ENCODE peak calls at places on chromosomes 12 and 14, in five cellular contexts. Q, F, Y, X and K are unnamed samples.

GRCh38 chr12:49874142-49874897 is 29.4 kb downstream of the FAIM2 start:
- DNase-seq in Q (no peak), F (peak; percentile 45), Y (no peak), X (no peak), K (peak; percentile 42)

GRCh38 chr14:76647699-76648298 is 113.5 kb upstream of the VASH1 start:
- DNase-seq in Q (peak; percentile 87), F (peak; percentile 73), Y (peak; percentile 44), X (peak; percentile 36), K (peak; percentile 75)

GRCh38 chr14:74469548-74470518 is 23.3 kb downstream of the NPC2 start:
- DNase-seq in Q (no peak), F (no peak), Y (no peak), X (no peak), K (peak; percentile 9)

GRCh38 chr12:5689773-5690172 is 255.3 kb downstream of the ANO2 start:
- DNase-seq in Q (peak; percentile 45), F (no peak), Y (no peak), X (no peak), K (peak; percentile 65)

GRCh38 chr14:51472881-51473280 is 178.8 kb upstream of the FRMD6 start:
- DNase-seq in Q (no peak), F (peak; percentile 53), Y (no peak), X (no peak), K (no peak)

GRCh38 chr12:29149691-29150382 is 759 bp downstream of the FAR2 start:
- DNase-seq in Q (no peak), F (no peak), Y (no peak), X (no peak), K (peak; percentile 82)

GRCh38 chr12:96908170-96908675 is 1.2 kb downstream of the NEDD1 start:
- DNase-seq in Q (no peak), F (no peak), Y (peak; percentile 16), X (no peak), K (no peak)

GRCh38 chr12:70982286-70982685 is 61.7 kb upstream of the PTPRR start:
- DNase-seq in Q (no peak), F (no peak), Y (no peak), X (peak; percentile 77), K (no peak)

GRCh38 chr14:92549853-92550244 is 36.3 kb downstream of the RIN3 start:
- DNase-seq in Q (no peak), F (no peak), Y (no peak), X (peak; percentile 46), K (no peak)

GRCh38 chr12:109387425-109388166 is 39.9 kb downstream of the MYO1H start:
- DNase-seq in Q (peak; percentile 82), F (peak; percentile 77), Y (peak; percentile 3), X (no peak), K (peak; percentile 65)

GRCh38 chr12:57004651-57005050 is 1.7 kb downstream of the ZBTB39 start:
- DNase-seq in Q (no peak), F (no peak), Y (no peak), X (no peak), K (no peak)

GRCh38 chr14:33938131-33938949 is 12.5 kb downstream of the EGLN3 start:
- DNase-seq in Q (no peak), F (no peak), Y (peak; percentile 45), X (no peak), K (peak; percentile 81)

GRCh38 chr14:54722791-54723432 is 156.0 kb downstream of the SAMD4A start:
- DNase-seq in Q (peak; percentile 82), F (peak; percentile 36), Y (peak; percentile 58), X (peak; percentile 29), K (no peak)

DNA sequence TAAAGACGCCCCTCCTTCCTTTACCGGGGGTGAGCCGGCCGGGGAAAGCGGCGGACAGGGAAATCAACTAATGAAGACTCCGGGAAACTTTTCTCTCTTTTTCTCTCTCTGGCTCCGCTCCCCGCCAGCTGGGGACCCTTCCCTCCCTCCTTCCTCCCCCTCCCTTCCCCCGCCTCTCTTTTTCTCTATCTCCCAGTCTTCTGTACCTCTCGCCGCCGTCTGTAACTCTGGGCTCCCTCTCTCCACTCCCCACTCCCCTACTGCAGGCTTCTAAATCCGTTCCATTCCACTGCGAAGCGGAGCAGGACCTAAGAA is 6.9 kb upstream of the HOXC11 start:
- DNase-seq in Q (no peak), F (no peak), Y (no peak), X (no peak), K (peak; percentile 83)
- H3K4me1 ChIP-seq in Q (peaks cover 11% of the 10 kb centered on the region), F (no peaks in the 10 kb centered on the region), Y (peaks cover 7% of the 10 kb centered on the region), X (no peaks in the 10 kb centered on the region), K (no peaks in the 10 kb centered on the region)

DNA sequence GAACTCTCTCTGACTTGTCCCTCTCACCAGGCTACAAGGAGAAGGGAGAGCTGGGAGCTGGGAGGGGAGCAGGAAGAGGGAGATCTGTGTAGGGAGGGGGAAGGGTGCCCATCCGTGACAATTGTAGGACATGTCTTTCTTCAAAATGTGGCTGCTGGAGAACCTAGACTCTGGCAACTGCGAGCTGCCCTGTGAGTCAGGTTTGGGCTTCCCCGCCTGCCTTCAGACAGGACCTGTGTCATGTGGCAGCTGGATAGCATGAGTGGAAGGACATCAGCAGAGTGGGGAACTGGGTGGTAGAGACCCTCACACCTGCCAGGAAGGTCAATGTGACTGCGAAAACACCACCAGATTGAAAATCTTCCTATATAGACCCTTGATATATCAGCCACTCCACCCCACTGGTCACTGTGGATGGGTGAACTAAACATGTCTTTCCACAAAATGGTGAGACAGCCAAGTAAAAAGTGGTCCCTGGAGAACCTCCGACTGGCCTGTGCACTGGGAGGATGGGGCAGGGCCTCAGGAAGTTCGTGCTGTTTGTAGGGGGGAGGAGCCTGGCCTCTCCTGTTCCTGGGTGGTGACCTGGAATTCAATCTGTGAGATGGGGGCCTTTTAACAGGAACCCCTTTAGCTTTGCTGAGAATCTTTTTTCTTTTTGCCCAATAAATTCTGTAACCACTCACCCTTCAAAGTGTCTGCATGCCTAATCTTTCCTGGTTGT is 62.2 kb upstream of the CAPRIN2 start:
- DNase-seq in Q (no peak), F (no peak), Y (no peak), X (no peak), K (peak; percentile 37)
- H3K4me3 ChIP-seq in Q (no peak overlapping the region), F (no peak overlapping the region), Y (no peak overlapping the region), X (no peak overlapping the region), K (no peak overlapping the region)

DNA sequence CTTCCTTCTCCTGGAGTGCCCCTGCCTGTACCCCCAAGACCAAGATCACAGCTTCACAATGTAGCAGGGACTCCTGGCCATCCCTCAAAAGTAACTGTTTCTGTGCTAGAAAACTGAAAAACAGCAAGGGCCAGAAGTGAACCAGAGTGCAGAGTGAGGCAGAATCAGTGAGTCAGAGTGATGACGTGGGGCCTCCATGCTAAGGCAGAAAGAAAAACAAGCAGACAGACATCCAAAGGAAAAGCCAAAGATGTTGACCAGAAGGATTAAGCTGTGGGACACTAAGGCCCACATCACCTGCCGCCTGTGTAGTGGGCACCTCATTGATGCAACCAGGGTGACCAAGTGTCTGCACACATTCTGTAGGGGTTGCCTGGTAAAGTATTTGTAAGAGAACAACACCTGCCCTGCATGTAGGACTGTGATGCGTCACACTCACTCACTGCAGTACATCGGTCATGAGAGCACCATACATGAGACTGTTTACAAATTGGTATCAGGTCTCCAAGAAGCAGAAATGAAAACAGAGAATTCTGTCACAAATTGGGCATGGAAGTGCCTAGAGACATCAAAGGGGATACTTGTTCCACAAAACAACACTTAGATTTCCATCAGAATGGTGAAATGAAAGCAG is 51.2 kb downstream of the ARMH4 start:
- DNase-seq in Q (no peak), F (peak; percentile 52), Y (peak; percentile 11), X (peak; percentile 75), K (no peak)
- H3K9ac ChIP-seq in Q (no peak overlapping the region), F (no peak overlapping the region), Y (no peak overlapping the region), X (peak overlapping the region; percentile 40), K (no peak overlapping the region)

GRCh38 chr12:46361667-46362034 is 10.9 kb downstream of the SLC38A2 start:
- DNase-seq in Q (no peak), F (no peak), Y (no peak), X (no peak), K (no peak)
- H3K4me1 ChIP-seq in Q (no peaks in the 10 kb centered on the region), F (peaks cover 71% of the 10 kb centered on the region), Y (peaks cover 39% of the 10 kb centered on the region), X (peaks cover 12% of the 10 kb centered on the region), K (peaks cover 5% of the 10 kb centered on the region)

GRCh38 chr12:77328326-77328725 is 263.0 kb upstream of the E2F7 start:
- DNase-seq in Q (no peak), F (no peak), Y (peak; percentile 44), X (no peak), K (no peak)

GRCh38 chr12:77324416-77324762 is 259.0 kb upstream of the E2F7 start:
- DNase-seq in Q (no peak), F (no peak), Y (no peak), X (peak; percentile 6), K (no peak)

GRCh38 chr12:77325505-77325904 is 260.1 kb upstream of the E2F7 start:
- DNase-seq in Q (no peak), F (peak; percentile 33), Y (no peak), X (no peak), K (peak; percentile 80)

GRCh38 chr12:77324763-77325468 is 259.5 kb upstream of the E2F7 start:
- DNase-seq in Q (no peak), F (peak; percentile 95), Y (peak; percentile 71), X (peak; percentile 58), K (peak; percentile 96)

GRCh38 chr12:77323778-77324415 is 258.5 kb upstream of the E2F7 start:
- DNase-seq in Q (no peak), F (no peak), Y (no peak), X (no peak), K (no peak)
- H3K4me3 ChIP-seq in Q (no peak overlapping the region), F (no peak overlapping the region), Y (no peak overlapping the region), X (no peak overlapping the region), K (no peak overlapping the region)

DNA sequence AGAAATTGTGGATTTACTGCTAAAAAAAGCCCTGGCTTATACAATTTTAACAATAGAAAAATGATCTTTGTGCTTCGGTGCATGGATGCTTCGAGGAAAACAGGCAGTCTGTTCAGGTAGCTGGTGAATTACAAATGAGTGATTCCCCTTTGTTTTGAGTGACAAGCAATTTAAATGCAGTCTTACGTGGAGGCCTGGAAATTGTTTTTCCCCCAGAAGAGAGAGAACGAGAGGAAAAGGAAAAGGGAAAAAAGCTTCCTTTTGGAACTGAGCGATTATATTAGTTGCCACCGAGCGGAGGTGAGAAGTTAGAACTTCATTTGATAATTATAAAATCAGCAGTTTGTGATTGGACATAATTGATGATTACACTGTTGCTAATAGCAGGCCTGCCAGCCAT is 117.8 kb downstream of the PHETA1 start:
- DNase-seq in Q (no peak), F (no peak), Y (no peak), X (no peak), K (no peak)
- H3K9ac ChIP-seq in Q (no peak overlapping the region), F (no peak overlapping the region), Y (no peak overlapping the region), X (no peak overlapping the region), K (no peak overlapping the region)

GRCh38 chr14:91032250-91032649 is 28.2 kb downstream of the RPS6KA5 start:
- DNase-seq in Q (no peak), F (no peak), Y (no peak), X (no peak), K (no peak)

GRCh38 chr14:91027556-91027955 is 32.9 kb downstream of the RPS6KA5 start:
- DNase-seq in Q (no peak), F (no peak), Y (no peak), X (no peak), K (no peak)

GRCh38 chr14:91029451-91030217 is 30.8 kb downstream of the RPS6KA5 start:
- DNase-seq in Q (no peak), F (no peak), Y (no peak), X (no peak), K (no peak)

GRCh38 chr14:91035855-91036254 is 24.6 kb downstream of the RPS6KA5 start:
- DNase-seq in Q (no peak), F (no peak), Y (no peak), X (no peak), K (no peak)

DNA sequence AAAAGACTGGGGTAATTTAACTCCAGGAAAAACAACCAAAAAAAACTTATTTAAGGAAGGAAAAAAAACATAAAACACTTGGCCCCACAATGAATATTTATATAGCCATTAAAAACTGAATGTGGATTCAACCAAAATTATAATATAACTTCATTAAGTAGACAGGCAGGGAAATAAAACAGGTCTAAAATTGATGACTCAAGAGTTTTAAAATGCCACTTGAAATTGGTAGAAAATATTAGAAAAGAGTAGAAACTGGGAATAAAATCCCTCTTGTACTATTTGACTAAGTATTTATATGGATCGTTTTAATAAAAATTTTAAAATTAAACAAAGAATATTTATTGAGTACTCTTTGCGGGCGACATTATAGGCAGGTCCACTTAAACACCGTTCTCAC is 28.8 kb downstream of the RPS6KA5 start:
- DNase-seq in Q (no peak), F (no peak), Y (no peak), X (no peak), K (no peak)
- H3K4me1 ChIP-seq in Q (peaks cover 2% of the 10 kb centered on the region), F (no peaks in the 10 kb centered on the region), Y (no peaks in the 10 kb centered on the region), X (no peaks in the 10 kb centered on the region), K (no peaks in the 10 kb centered on the region)